ENCODE peak calls at places on chromosomes 1 and 21, in six cellular contexts. One of them, this sample, is unnamed.

GRCh38 chr1:9437931-9438330 is 101.3 kb upstream of the SLC25A33 start:
- DNase-seq in EL: no peak
- DNase-seq in progenitor cell of endocrine pancreas: no peak
- DNase-seq in HFF-Myc: no peak
- DNase-seq in MCF 10A: peak
- DNase-seq in left ventricle myocardium inferior: peak
- DNase-seq in this sample: no peak

GRCh38 chr1:51898090-51898734 is 19.7 kb upstream of the NRDC start:
- DNase-seq in EL: peak
- DNase-seq in progenitor cell of endocrine pancreas: no peak
- DNase-seq in HFF-Myc: peak
- DNase-seq in MCF 10A: peak
- DNase-seq in left ventricle myocardium inferior: no peak
- DNase-seq in this sample: peak

GRCh38 chr1:222634180-222635013 is 16.5 kb downstream of the MIA3 start:
- DNase-seq in EL: peak
- DNase-seq in progenitor cell of endocrine pancreas: peak
- DNase-seq in HFF-Myc: peak
- DNase-seq in MCF 10A: peak
- DNase-seq in left ventricle myocardium inferior: no peak
- DNase-seq in this sample: peak

GRCh38 chr1:2595261-2595811 is 8.8 kb downstream of the PRXL2B start:
- DNase-seq in EL: no peak
- DNase-seq in progenitor cell of endocrine pancreas: no peak
- DNase-seq in HFF-Myc: no peak
- DNase-seq in MCF 10A: no peak
- DNase-seq in left ventricle myocardium inferior: no peak
- DNase-seq in this sample: no peak

GRCh38 chr1:228370941-228371740 is 35.5 kb downstream of the TRIM11 start:
- DNase-seq in EL: no peak
- DNase-seq in progenitor cell of endocrine pancreas: no peak
- DNase-seq in HFF-Myc: no peak
- DNase-seq in MCF 10A: no peak
- DNase-seq in left ventricle myocardium inferior: peak
- DNase-seq in this sample: no peak

GRCh38 chr1:220430059-220430458 is 97.9 kb upstream of the MARK1 start:
- DNase-seq in EL: peak
- DNase-seq in progenitor cell of endocrine pancreas: no peak
- DNase-seq in HFF-Myc: no peak
- DNase-seq in MCF 10A: peak
- DNase-seq in left ventricle myocardium inferior: no peak
- DNase-seq in this sample: no peak

GRCh38 chr21:29287383-29287782 is 11.3 kb upstream of the BACH1 start:
- DNase-seq in EL: peak
- DNase-seq in progenitor cell of endocrine pancreas: no peak
- DNase-seq in HFF-Myc: no peak
- DNase-seq in MCF 10A: no peak
- DNase-seq in left ventricle myocardium inferior: no peak
- DNase-seq in this sample: no peak

GRCh38 chr1:54559111-54559548 is 11.1 kb downstream of the ACOT11 start:
- DNase-seq in EL: no peak
- DNase-seq in progenitor cell of endocrine pancreas: no peak
- DNase-seq in HFF-Myc: no peak
- DNase-seq in MCF 10A: no peak
- DNase-seq in left ventricle myocardium inferior: peak
- DNase-seq in this sample: no peak

GRCh38 chr1:230681599-230681998 is 32.3 kb downstream of the AGT start:
- DNase-seq in EL: peak
- DNase-seq in progenitor cell of endocrine pancreas: no peak
- DNase-seq in HFF-Myc: peak
- DNase-seq in MCF 10A: peak
- DNase-seq in left ventricle myocardium inferior: no peak
- DNase-seq in this sample: peak

GRCh38 chr1:150159550-150159949 is 9.8 kb downstream of the PLEKHO1 start:
- DNase-seq in EL: no peak
- DNase-seq in progenitor cell of endocrine pancreas: no peak
- DNase-seq in HFF-Myc: no peak
- DNase-seq in MCF 10A: no peak
- DNase-seq in left ventricle myocardium inferior: peak
- DNase-seq in this sample: no peak

GRCh38 chr1:36847761-36848160 is 186.6 kb downstream of the GRIK3 start:
- DNase-seq in EL: no peak
- DNase-seq in progenitor cell of endocrine pancreas: no peak
- DNase-seq in HFF-Myc: no peak
- DNase-seq in MCF 10A: no peak
- DNase-seq in left ventricle myocardium inferior: no peak
- DNase-seq in this sample: no peak

GRCh38 chr1:199272690-199273089 is 633.9 kb downstream of the PTPRC start:
- DNase-seq in EL: peak
- DNase-seq in progenitor cell of endocrine pancreas: no peak
- DNase-seq in HFF-Myc: peak
- DNase-seq in MCF 10A: peak
- DNase-seq in left ventricle myocardium inferior: no peak
- DNase-seq in this sample: peak

GRCh38 chr21:46604975-46605758 is at the start of gene S100B:
- DNase-seq in EL: peak
- DNase-seq in progenitor cell of endocrine pancreas: no peak
- DNase-seq in HFF-Myc: no peak
- DNase-seq in MCF 10A: no peak
- DNase-seq in left ventricle myocardium inferior: no peak
- DNase-seq in this sample: no peak

GRCh38 chr1:161031874-161032273 is 6.9 kb downstream of the TSTD1 start:
- DNase-seq in EL: no peak
- DNase-seq in progenitor cell of endocrine pancreas: no peak
- DNase-seq in HFF-Myc: no peak
- DNase-seq in MCF 10A: no peak
- DNase-seq in left ventricle myocardium inferior: no peak
- DNase-seq in this sample: no peak

GRCh38 chr1:107622975-107623374 is 342.0 kb downstream of the VAV3 start:
- DNase-seq in EL: no peak
- DNase-seq in progenitor cell of endocrine pancreas: no peak
- DNase-seq in HFF-Myc: no peak
- DNase-seq in MCF 10A: peak
- DNase-seq in left ventricle myocardium inferior: no peak
- DNase-seq in this sample: peak